ENCODE peak calls at places on chromosomes 6 and 20, in five cellular contexts. One of them, this sample, is unnamed.
A peak's percentile ranks its signal among the peaks of the same experiment; 100 is the strongest.

GRCh38 chr6:155495011-155495768 is 39.6 kb upstream of the NOX3 start:
- DNase-seq in IMR-90: peak; percentile 92
- DNase-seq in K562: no peak
- DNase-seq in endothelial cell of umbilical vein: peak; percentile 48
- DNase-seq in AG04450: peak; percentile 81
- DNase-seq in this sample: peak; percentile 21

GRCh38 chr6:5190467-5190866 is 70.3 kb downstream of the LYRM4 start:
- DNase-seq in IMR-90: peak; percentile 98
- DNase-seq in K562: no peak
- DNase-seq in endothelial cell of umbilical vein: peak; percentile 88
- DNase-seq in AG04450: peak; percentile 83
- DNase-seq in this sample: no peak

GRCh38 chr6:139597781-139598368 is 223.4 kb upstream of the CITED2 start:
- DNase-seq in IMR-90: peak; percentile 98
- DNase-seq in K562: no peak
- DNase-seq in endothelial cell of umbilical vein: peak; percentile 18
- DNase-seq in AG04450: peak; percentile 95
- DNase-seq in this sample: no peak

GRCh38 chr6:107361568-107362270 is 97.6 kb downstream of the PDSS2 start:
- DNase-seq in IMR-90: peak; percentile 82
- DNase-seq in K562: no peak
- DNase-seq in endothelial cell of umbilical vein: no peak
- DNase-seq in AG04450: peak; percentile 49
- DNase-seq in this sample: no peak

GRCh38 chr6:130740308-130740707 is 86.9 kb upstream of the SMLR1 start:
- DNase-seq in IMR-90: no peak
- DNase-seq in K562: no peak
- DNase-seq in endothelial cell of umbilical vein: no peak
- DNase-seq in AG04450: no peak
- DNase-seq in this sample: no peak

GRCh38 chr6:5599112-5599511 is 337.8 kb downstream of the FARS2 start:
- DNase-seq in IMR-90: no peak
- DNase-seq in K562: no peak
- DNase-seq in endothelial cell of umbilical vein: no peak
- DNase-seq in AG04450: no peak
- DNase-seq in this sample: no peak

GRCh38 chr20:13771853-13772453 is 12.8 kb downstream of the ESF1 start:
- DNase-seq in IMR-90: peak; percentile 27
- DNase-seq in K562: peak; percentile 8
- DNase-seq in endothelial cell of umbilical vein: peak; percentile 31
- DNase-seq in AG04450: no peak
- DNase-seq in this sample: no peak

GRCh38 chr6:153092082-153093013 is 38.7 kb downstream of the RGS17 start:
- DNase-seq in IMR-90: peak; percentile 95
- DNase-seq in K562: no peak
- DNase-seq in endothelial cell of umbilical vein: peak; percentile 81
- DNase-seq in AG04450: peak; percentile 74
- DNase-seq in this sample: no peak

GRCh38 chr6:31690231-31691077 is 9.6 kb upstream of the LY6G5C start:
- DNase-seq in IMR-90: no peak
- DNase-seq in K562: peak; percentile 97
- DNase-seq in endothelial cell of umbilical vein: peak; percentile 17
- DNase-seq in AG04450: no peak
- DNase-seq in this sample: no peak

DNA sequence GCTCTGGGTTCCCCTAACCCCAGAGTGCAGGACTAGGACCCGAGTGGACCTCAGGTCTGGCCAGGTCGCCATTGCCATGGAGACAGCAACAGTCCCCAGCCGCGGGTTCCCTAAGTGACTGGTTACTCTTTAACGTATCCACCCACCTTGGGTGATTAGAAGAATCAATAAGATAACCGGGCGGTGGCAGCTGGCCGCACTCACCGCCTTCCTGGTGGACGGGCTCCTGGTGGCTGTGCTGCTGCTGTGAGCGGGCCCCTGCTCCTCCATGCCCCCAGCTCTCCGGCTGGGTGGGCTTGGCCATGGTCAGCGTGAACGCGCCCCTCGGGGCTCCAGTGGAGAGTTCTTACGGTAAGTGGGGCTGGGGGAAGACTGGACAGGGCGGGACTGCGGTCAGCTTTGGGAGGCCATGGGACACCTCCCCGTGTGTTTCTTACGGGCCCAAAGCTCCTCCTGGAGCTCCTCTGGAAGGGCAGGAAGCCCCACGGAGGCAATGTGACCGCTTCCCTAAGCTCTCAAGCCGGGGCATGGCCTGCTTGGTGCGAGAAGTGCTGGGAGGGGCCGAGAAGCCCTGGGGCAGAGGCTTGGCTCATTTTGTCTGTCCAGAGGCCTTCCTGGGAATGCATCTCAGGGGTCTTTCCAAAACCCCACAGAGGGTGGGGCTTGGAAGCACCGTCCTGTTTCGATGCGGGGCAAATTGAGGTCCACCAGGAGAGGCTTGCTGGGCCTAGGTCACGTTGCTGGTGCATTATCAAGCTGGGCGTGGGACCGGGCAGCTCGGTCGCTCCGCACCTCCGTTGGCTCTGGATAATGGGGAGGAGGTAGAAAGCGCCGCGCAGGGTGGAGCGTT is at the start of gene HNF4A:
- DNase-seq in IMR-90: no peak
- DNase-seq in K562: no peak
- DNase-seq in endothelial cell of umbilical vein: no peak
- DNase-seq in AG04450: no peak
- DNase-seq in this sample: peak; percentile 14
- H3K4me3 ChIP-seq in IMR-90: no peak within 1 kb of the TSS
- H3K4me3 ChIP-seq in K562: no peak within 1 kb of the TSS
- H3K4me3 ChIP-seq in endothelial cell of umbilical vein: no peak within 1 kb of the TSS
- H3K4me3 ChIP-seq in AG04450: no peak within 1 kb of the TSS
- H3K4me3 ChIP-seq in this sample: no peak within 1 kb of the TSS

DNA sequence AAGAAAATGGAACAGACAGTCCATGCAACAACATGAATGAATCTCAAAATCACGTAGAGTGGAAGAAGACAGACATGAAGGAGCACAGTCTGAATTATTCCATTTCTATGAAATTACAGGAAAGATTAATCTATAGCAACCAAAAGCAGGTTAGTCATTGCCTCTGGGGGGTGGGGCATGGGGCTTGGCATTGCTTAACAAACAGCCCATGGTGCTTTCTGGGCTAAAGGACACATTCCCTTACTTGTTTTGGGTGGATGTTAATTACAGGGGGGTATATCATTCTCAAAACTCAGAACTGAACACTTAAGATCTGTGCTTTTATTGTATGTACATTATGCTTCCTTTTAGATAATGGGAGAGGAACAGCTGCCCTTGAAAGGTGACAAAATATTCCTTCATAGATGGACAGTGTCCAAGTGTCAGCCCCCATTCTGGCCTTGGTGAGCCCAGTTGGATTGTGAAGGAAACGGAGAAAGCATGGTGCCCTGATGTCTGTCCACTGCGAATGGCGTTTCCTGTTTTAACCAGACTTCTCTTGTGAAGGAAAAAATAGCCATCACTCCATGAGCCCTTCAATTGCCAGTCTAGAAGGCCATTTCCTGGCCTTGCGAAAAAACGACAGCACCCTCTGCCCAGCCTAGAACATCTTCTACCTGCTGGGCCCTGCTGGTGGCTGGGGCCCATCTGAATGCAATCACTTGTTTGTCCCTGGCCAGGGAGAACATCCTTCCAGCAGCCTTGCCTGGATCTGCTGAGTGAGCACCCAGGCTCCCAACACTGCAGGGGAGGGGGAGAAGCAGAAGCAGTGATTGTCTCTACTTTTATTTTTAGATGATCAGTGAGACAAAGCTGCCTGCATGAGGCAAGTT is 179.7 kb downstream of the BCAS1 start:
- DNase-seq in IMR-90: no peak
- DNase-seq in K562: no peak
- DNase-seq in endothelial cell of umbilical vein: peak; percentile 70
- DNase-seq in AG04450: no peak
- DNase-seq in this sample: no peak
- H3K27me3 ChIP-seq in IMR-90: no peaks in the 10 kb centered on the region
- H3K27me3 ChIP-seq in K562: no peaks in the 10 kb centered on the region
- H3K27me3 ChIP-seq in endothelial cell of umbilical vein: no peaks in the 10 kb centered on the region
- H3K27me3 ChIP-seq in AG04450: no peaks in the 10 kb centered on the region
- H3K27me3 ChIP-seq in this sample: no peaks in the 10 kb centered on the region

DNA sequence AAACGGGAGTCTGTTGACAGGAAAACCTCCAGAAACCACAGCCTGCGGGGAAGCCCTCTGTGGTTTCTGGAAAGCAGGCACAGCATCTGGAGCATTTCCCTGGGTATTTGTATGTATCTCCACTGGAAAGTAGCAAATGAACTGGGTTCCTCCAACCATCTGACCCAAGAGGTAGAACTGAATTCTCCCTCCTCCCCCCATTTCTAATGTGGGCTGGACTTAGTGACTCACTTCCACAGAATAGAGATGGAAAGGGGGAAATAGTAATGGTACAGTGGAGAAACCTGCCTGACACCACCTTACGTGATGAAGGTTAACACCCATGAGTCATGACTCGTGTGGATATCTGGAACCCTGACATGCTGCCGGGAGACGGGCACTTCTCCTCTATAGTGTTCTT is 51.9 kb upstream of the XRN2 start:
- DNase-seq in IMR-90: no peak
- DNase-seq in K562: no peak
- DNase-seq in endothelial cell of umbilical vein: no peak
- DNase-seq in AG04450: no peak
- DNase-seq in this sample: no peak
- H3K9me3 ChIP-seq in IMR-90: no peaks in the 10 kb centered on the region
- H3K9me3 ChIP-seq in K562: no peaks in the 10 kb centered on the region
- H3K9me3 ChIP-seq in endothelial cell of umbilical vein: no peaks in the 10 kb centered on the region
- H3K9me3 ChIP-seq in AG04450: no peaks in the 10 kb centered on the region
- H3K9me3 ChIP-seq in this sample: peaks cover 2% of the 10 kb centered on the region

DNA sequence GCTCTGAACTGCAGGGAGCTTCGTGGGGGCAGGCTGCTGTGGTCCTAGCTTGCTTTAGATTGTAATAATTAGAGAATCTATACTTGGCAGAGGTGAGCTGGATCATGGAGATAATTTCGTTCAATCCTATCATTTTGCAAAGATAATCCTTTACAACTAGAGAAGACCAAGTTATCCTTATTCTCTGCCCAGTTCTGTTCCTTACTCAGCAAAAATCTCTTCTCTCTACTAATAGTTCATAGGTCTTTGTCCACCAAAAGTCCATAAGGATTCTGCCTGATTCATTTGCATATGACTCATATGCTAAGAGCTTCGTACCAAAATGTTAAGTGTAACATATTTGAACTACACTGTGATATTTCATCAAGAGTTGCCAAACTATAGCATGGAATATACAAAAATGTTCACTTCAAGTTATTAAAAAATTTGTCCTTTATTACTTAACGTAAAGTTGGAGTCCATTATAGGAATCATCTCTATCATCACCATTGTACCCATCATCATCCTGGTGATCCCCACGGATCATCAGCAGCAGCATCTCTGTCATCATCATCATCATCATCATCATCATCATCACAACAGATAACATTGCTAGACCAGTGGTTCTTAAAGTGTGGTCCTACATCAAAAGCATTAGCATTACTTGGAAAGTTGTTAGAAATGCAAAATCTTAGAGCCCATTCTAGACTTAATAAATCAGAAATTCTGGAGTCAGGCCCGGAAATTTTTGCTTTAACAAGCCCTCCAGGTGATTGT is 463.0 kb downstream of the DHX35 start:
- DNase-seq in IMR-90: no peak
- DNase-seq in K562: no peak
- DNase-seq in endothelial cell of umbilical vein: no peak
- DNase-seq in AG04450: no peak
- DNase-seq in this sample: no peak
- H3K4me3 ChIP-seq in IMR-90: no peak overlapping the region
- H3K4me3 ChIP-seq in K562: no peak overlapping the region
- H3K4me3 ChIP-seq in endothelial cell of umbilical vein: no peak overlapping the region
- H3K4me3 ChIP-seq in AG04450: no peak overlapping the region
- H3K4me3 ChIP-seq in this sample: no peak overlapping the region

DNA sequence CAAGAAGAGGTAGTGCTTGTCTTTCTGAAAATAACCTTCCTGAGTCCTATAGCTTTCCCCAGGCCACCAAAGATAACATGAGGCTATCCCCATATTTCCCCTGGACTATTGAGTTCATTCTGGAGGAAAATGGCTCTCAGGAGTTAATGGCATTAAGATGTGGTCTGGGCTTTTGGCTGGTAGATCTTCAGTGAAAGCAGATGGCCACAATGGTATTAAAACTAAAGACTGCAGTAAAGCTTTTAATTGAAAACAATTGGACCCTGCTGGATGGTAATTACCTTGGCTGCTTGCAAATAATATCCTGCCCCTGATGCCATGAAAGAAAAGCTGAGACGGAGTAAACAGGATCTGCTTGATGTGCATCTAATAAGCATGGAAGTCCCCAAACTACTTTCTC is 255.8 kb downstream of the QKI start:
- DNase-seq in IMR-90: no peak
- DNase-seq in K562: no peak
- DNase-seq in endothelial cell of umbilical vein: no peak
- DNase-seq in AG04450: no peak
- DNase-seq in this sample: peak; percentile 26
- H3K27me3 ChIP-seq in IMR-90: peaks cover 1% of the 10 kb centered on the region
- H3K27me3 ChIP-seq in K562: peaks cover 7% of the 10 kb centered on the region
- H3K27me3 ChIP-seq in endothelial cell of umbilical vein: no peaks in the 10 kb centered on the region
- H3K27me3 ChIP-seq in AG04450: no peaks in the 10 kb centered on the region
- H3K27me3 ChIP-seq in this sample: no peaks in the 10 kb centered on the region

DNA sequence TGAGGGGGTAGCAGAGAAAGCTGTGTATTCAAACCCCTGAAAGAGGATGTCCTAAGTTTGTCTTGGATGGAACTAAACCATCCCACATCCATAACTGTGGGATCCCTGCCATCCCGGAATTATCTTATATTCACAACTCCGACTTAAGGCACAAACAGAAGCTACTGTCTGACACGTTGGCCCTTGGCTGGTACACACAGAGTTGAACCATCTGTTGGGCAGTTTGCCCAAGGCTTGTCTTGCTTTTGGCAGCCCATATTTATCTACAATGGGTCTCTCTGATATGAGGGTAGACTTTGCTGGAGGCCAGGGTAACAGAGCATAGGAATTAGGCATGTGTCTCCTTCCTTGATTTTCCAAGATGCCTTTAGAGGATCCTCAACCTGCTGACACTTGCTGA is 116.6 kb upstream of the PROKR2 start:
- DNase-seq in IMR-90: no peak
- DNase-seq in K562: no peak
- DNase-seq in endothelial cell of umbilical vein: no peak
- DNase-seq in AG04450: no peak
- DNase-seq in this sample: no peak
- H3K9me3 ChIP-seq in IMR-90: no peaks in the 10 kb centered on the region
- H3K9me3 ChIP-seq in K562: no peaks in the 10 kb centered on the region
- H3K9me3 ChIP-seq in endothelial cell of umbilical vein: no peaks in the 10 kb centered on the region
- H3K9me3 ChIP-seq in AG04450: no peaks in the 10 kb centered on the region
- H3K9me3 ChIP-seq in this sample: no peaks in the 10 kb centered on the region